ENCODE peak calls at places on chromosomes 11 and 22, in four cellular contexts. K, F, H and I are unnamed samples. For H3K4me1 and H3K27me3, the result is how much of the 10 kb centered on the place peaks cover.

GRCh38 chr11:11574373-11574772 is 47.4 kb downstream of the GALNT18 start:
- DNase-seq in K (no peak), F (no peak), H (no peak), I (no peak)

GRCh38 chr11:70900540-70900939 is 351.8 kb downstream of the SHANK2 start:
- DNase-seq in K (no peak), H (no peak), F (no peak), I (no peak)

GRCh38 chr11:33713914-33714398 is 13.3 kb upstream of the C11orf91 start:
- DNase-seq in K (no peak), F (no peak), H (no peak), I (no peak)

GRCh38 chr11:10858505-10859360 is 880 bp upstream of the ZBED5 start:
- DNase-seq in H (peak), F (peak), K (peak), I (peak)

GRCh38 chr11:123351375-123351774 is 78.7 kb upstream of the GRAMD1B start:
- DNase-seq in F (no peak), K (no peak), H (no peak), I (no peak)

GRCh38 chr22:48868554-48868953 is 959.1 kb downstream of the BRD1 start:
- DNase-seq in H (no peak), F (no peak), K (no peak), I (no peak)

GRCh38 chr11:77086521-77087472 is 15.8 kb upstream of the OMP start:
- DNase-seq in F (no peak), K (no peak), H (no peak), I (no peak)

GRCh38 chr11:798093-798713 is at the start of gene SLC25A22:
- DNase-seq in H (peak), K (peak), F (peak), I (peak)

GRCh38 chr22:24428751-24429410 is 1.5 kb downstream of the ADORA2A start:
- DNase-seq in H (no peak), K (no peak), F (no peak), I (no peak)

GRCh38 chr22:37244114-37244921 is at the start of gene RAC2:
- DNase-seq in K (peak), H (peak), F (no peak), I (no peak)

GRCh38 chr11:126702987-126703386 is 297.6 kb downstream of the KIRREL3 start:
- DNase-seq in F (no peak), K (no peak), H (no peak), I (no peak)

GRCh38 chr22:46737976-46738641 is at the start of gene CERK:
- DNase-seq in K (peak), H (peak), F (peak), I (peak)

GRCh38 chr22:46737105-46737975 is 712 bp downstream of the CERK start:
- DNase-seq in F (peak), K (no peak), H (peak), I (no peak)

GRCh38 chr22:46740910-46741785 is 3.1 kb upstream of the CERK start:
- DNase-seq in H (no peak), K (no peak), F (no peak), I (no peak)

GRCh38 chr22:46738642-46738960 is 549 bp upstream of the CERK start:
- DNase-seq in F (no peak), H (no peak), K (no peak), I (no peak)

DNA sequence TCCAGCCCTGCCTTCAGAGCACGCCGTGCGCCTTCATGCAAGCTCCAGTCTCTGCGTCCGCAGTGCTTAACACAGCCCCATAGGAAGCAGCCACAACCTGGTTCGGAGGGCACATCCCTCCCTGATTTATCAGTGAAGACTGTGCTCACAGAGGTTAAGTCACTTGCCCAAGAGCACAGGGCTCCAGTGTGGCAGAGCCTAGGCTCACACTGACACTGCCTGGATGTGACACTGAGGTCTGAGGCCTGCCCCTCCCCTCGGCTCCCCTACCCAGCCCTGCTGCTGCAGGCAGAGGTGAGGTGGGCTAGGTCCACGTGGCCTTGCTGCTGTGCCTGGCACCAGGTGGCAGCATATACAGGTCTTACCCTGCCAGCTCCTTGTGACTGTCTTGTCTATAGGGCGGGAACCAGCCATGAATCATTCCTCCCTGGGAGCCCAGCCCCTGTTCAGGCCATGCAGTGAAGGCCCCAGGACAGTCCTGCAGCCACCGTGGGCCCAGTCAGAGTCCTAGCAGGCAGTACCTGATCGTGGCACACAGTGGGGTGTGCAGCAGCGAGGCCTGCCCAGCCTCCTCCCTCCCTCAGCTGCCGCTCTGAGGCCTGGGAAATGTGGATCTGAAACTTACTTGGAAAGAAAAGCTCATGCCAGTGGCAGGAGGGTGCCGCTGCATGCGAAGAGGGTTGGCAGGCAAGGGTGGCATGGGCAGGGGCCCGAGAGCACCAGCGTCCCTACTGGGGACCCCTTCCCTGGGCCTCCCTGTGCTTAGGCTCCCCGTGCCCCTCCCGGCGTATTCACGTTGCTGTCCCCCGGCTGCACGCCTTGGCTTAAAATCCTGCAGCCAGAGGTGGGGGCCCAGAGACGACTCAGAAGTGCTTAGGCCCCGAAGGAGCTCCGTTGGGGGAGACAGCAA is 1.2 kb upstream of the CERK start:
- DNase-seq in F (peak), K (peak), H (peak), I (peak)
- H3K4me1 ChIP-seq in F (under half), K (under half), H (under half), I (under half)

GRCh38 chr11:35555238-35555887 is 29.9 kb upstream of the PAMR1 start:
- DNase-seq in F (peak), H (peak), K (no peak), I (no peak)

GRCh38 chr11:35553831-35554230 is 28.4 kb upstream of the PAMR1 start:
- DNase-seq in H (peak), F (peak), K (no peak), I (no peak)

GRCh38 chr11:35553021-35553420 is 27.6 kb upstream of the PAMR1 start:
- DNase-seq in H (peak), K (no peak), F (no peak), I (no peak)

GRCh38 chr11:35558468-35558867 is 33.1 kb upstream of the PAMR1 start:
- DNase-seq in F (peak), K (no peak), H (peak), I (no peak)

DNA sequence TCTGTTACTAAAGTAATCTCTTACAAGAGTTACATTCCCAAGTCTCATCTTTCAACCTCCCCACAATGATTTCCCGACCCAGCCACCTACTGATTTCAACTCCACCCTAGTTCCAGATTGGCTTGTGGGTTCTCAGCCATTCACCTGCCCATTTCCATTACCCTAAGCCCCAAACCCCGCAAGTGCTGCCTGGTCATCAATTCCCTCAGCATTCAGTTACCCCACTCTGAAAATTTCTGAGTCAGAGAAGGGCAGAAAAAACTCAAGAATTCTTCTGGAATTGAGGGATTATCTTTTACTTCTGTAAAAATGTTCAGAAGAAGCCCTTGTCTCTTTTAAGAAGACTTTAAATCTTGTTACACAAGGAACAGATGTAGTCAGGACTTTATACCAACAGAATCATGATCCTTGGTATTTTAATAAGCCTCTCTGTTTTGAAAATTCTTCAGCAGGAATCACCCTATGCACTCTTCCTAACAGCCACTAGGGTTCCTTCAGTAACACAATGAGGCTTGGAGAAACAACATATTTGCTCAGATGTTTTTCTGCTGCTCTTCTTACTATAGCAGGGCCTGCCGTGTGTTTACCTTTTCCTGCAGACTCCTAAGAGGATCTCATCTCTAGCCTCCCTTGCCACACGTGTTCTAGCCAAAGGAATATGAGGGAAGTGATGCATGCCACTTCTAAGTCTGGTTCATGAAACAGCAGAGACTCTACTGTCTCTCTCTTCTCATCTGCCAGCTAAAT is 29.2 kb upstream of the PAMR1 start:
- DNase-seq in K (no peak), F (peak), H (peak), I (no peak)
- H3K27me3 ChIP-seq in K (under half), F (under half), H (under half), I (under half)

DNA sequence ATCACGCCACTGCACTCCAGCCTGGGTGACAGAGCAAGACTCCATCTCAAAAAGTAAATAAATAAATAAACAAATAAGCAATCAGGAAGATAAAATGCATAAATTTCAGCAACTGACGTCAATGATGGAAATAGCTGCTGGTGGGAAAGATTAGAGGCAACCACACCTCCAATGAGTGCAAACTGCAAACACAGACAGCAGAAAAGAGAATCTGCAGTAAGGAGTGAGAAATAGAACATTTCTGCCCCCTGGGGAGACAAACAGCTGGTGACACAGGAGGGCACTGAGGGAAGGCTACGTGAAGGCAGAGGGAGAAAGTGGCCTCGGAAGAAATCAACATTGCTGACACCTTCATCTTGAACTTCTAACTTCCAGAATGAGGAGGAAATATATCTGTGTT is 6.5 kb downstream of the PI4KA start:
- DNase-seq in H (no peak), K (no peak), F (no peak), I (no peak)
- H3K4me1 ChIP-seq in H (under half), K (under half), F (under half), I (under half)

GRCh38 chr11:61918251-61919112 is 1.1 kb upstream of the RAB3IL1 start:
- DNase-seq in F (no peak), K (no peak), H (no peak), I (no peak)

GRCh38 chr11:61919113-61919840 is 1.9 kb upstream of the RAB3IL1 start:
- DNase-seq in F (no peak), K (no peak), H (no peak), I (no peak)

GRCh38 chr11:61921446-61921845 is 4.1 kb upstream of the RAB3IL1 start:
- DNase-seq in K (no peak), H (no peak), F (no peak), I (no peak)

GRCh38 chr11:61917357-61918109 is at the start of gene RAB3IL1:
- DNase-seq in F (peak), K (no peak), H (no peak), I (no peak)

GRCh38 chr11:61919841-61920631 is 2.7 kb upstream of the RAB3IL1 start:
- DNase-seq in F (no peak), K (no peak), H (no peak), I (no peak)
- H3K27me3 ChIP-seq in F (under half), K (under half), H (under half), I (under half)

GRCh38 chr11:103528046-103528445 is 418.8 kb downstream of the DYNC2H1 start:
- DNase-seq in F (peak), H (no peak), K (no peak), I (no peak)

GRCh38 chr11:103532133-103532788 is 423.0 kb downstream of the DYNC2H1 start:
- DNase-seq in K (no peak), F (peak), H (peak), I (no peak)

GRCh38 chr11:103528596-103528995 is 419.4 kb downstream of the DYNC2H1 start:
- DNase-seq in K (no peak), F (peak), H (no peak), I (no peak)

GRCh38 chr11:103530257-103530656 is 421.0 kb downstream of the DYNC2H1 start:
- DNase-seq in H (peak), F (no peak), K (no peak), I (no peak)

GRCh38 chr11:103529217-103529684 is 420.0 kb downstream of the DYNC2H1 start:
- DNase-seq in K (no peak), H (peak), F (peak), I (no peak)
- H3K4me1 ChIP-seq in K (under half), H (under half), F (under half), I (under half)

GRCh38 chr11:2406878-2407410 is 6.4 kb downstream of the TSSC4 start:
- DNase-seq in H (no peak), K (no peak), F (no peak), I (no peak)
- H3K27me3 ChIP-seq in H (under half), K (under half), F (under half), I (under half)

GRCh38 chr22:19853879-19854777 is 546 bp downstream of the GNB1L start:
- DNase-seq in K (no peak), H (no peak), F (no peak), I (no peak)

GRCh38 chr22:19853058-19853878 is 1.4 kb downstream of the GNB1L start:
- DNase-seq in F (no peak), K (no peak), H (no peak), I (no peak)

GRCh38 chr22:19857382-19857781 is 2.7 kb upstream of the GNB1L start:
- DNase-seq in F (no peak), K (no peak), H (no peak), I (no peak)

GRCh38 chr22:19855504-19856409 is 1.1 kb upstream of the GNB1L start:
- DNase-seq in F (peak), H (peak), K (peak), I (no peak)

GRCh38 chr22:19854778-19855503 is at the start of the genes GNB1L and RTL10:
- DNase-seq in F (peak), H (peak), K (peak), I (peak)
- H3K4me1 ChIP-seq in F (under half), H (under half), K (under half), I (under half)

GRCh38 chr11:25119416-25119815 is 622.6 kb downstream of the LUZP2 start:
- DNase-seq in K (no peak), H (no peak), F (no peak), I (no peak)
- H3K27me3 ChIP-seq in K (under half), H (under half), F (under half), I (under half)